ENCODE peak calls at places on chromosomes 5 and 9, in four cellular contexts. S is K562, I is HepG2, K is GM12878. A is an unnamed sample.

GRCh38 chr5:129474544-129474943 is 14.4 kb downstream of the ADAMTS19 start:
- DNase-seq in S (no peak), I (no peak), K (no peak), A (no peak)

GRCh38 chr5:9474241-9475002 is 71.5 kb downstream of the SEMA5A start:
- DNase-seq in S (no peak), I (no peak), K (no peak), A (no peak)

GRCh38 chr5:72815580-72816296 is 723 bp upstream of the TNPO1 start:
- DNase-seq in S (no peak), I (no peak), K (no peak), A (no peak)

GRCh38 chr5:66171349-66172344 is 27.5 kb downstream of the SREK1 start:
- DNase-seq in S (peak; percentile 44), I (peak; percentile 32), K (no peak), A (no peak)

GRCh38 chr5:78604693-78605092 is 43.9 kb downstream of the LHFPL2 start:
- DNase-seq in S (no peak), I (peak; percentile 76), K (no peak), A (no peak)

GRCh38 chr5:114458726-114459125 is 96.9 kb downstream of the KCNN2 start:
- DNase-seq in S (no peak), I (no peak), K (no peak), A (no peak)

GRCh38 chr5:132459031-132459982 is 31.3 kb downstream of the IRF1 start:
- DNase-seq in S (peak; percentile 42), I (no peak), K (no peak), A (no peak)

GRCh38 chr9:76744336-76744735 is 19.9 kb upstream of the PCA3 start:
- DNase-seq in S (no peak), I (no peak), K (no peak), A (no peak)

GRCh38 chr9:121376214-121376830 is 6.3 kb upstream of the STOM start:
- DNase-seq in S (no peak), I (no peak), K (no peak), A (no peak)

GRCh38 chr5:176389114-176389768 is 690 bp downstream of the HIGD2A start:
- DNase-seq in S (peak; percentile 90), I (no peak), K (no peak), A (no peak)

GRCh38 chr5:80170117-80170535 is 85.7 kb downstream of the SERINC5 start:
- DNase-seq in S (no peak), I (no peak), K (no peak), A (no peak)

GRCh38 chr9:125233678-125234077 is 7.5 kb downstream of the HSPA5 start:
- DNase-seq in S (no peak), I (no peak), K (no peak), A (no peak)

GRCh38 chr9:113614843-113615648 is 151.5 kb downstream of the RGS3 start:
- DNase-seq in S (no peak), I (no peak), K (no peak), A (no peak)

GRCh38 chr9:38066167-38066906 is 2.7 kb downstream of the SHB start:
- DNase-seq in S (no peak), I (no peak), K (no peak), A (no peak)

GRCh38 chr5:132747064-132747692 is at the start of gene CCNI2:
- DNase-seq in S (no peak), I (no peak), K (no peak), A (peak; percentile 52)

GRCh38 chr5:145204741-145205140 is 630.4 kb downstream of the PRELID2 start:
- DNase-seq in S (no peak), I (no peak), K (no peak), A (no peak)

GRCh38 chr9:130295945-130296782 is 30.6 kb downstream of the HMCN2 start:
- DNase-seq in S (no peak), I (no peak), K (no peak), A (no peak)

GRCh38 chr9:130296783-130297055 is 31.2 kb downstream of the HMCN2 start:
- DNase-seq in S (no peak), I (no peak), K (no peak), A (no peak)

GRCh38 chr9:130295431-130295830 is 29.9 kb downstream of the HMCN2 start:
- DNase-seq in S (no peak), I (no peak), K (no peak), A (no peak)

GRCh38 chr9:130292104-130292503 is 26.5 kb downstream of the HMCN2 start:
- DNase-seq in S (no peak), I (no peak), K (no peak), A (no peak)

DNA sequence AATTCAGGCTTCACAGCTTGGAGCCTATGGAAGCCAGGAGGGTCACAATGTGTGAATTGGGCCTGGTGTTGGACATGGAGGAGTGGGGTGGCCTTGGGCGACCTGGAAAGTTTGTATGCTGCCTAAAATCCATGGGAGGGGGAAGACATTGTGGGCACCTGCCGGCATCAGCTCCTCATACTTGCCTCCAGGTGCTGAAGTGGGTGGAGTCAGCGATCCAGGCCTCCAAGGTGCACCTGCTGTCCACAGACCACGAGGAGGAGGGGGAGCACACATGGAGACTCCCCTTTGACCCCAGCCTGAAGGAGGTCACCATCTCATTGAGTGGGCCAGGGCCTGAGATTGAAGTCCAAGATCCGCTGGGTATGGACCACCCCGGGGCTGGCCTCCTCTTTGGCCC is 29.1 kb downstream of the HMCN2 start:
- DNase-seq in S (no peak), I (no peak), K (no peak), A (no peak)
- TF ChIP-seq CBFB in S (no peak), I (no peak), K (no peak), A (no peak)

GRCh38 chr5:93600409-93601052 is 17.5 kb downstream of the NR2F1 start:
- DNase-seq in S (no peak), I (no peak), K (no peak), A (no peak)

GRCh38 chr5:93598997-93599371 is 16.0 kb downstream of the NR2F1 start:
- DNase-seq in S (no peak), I (no peak), K (no peak), A (no peak)

GRCh38 chr5:93598141-93598996 is 15.3 kb downstream of the NR2F1 start:
- DNase-seq in S (no peak), I (no peak), K (no peak), A (no peak)

GRCh38 chr5:93601053-93601429 is 18.0 kb downstream of the NR2F1 start:
- DNase-seq in S (no peak), I (no peak), K (no peak), A (no peak)

DNA sequence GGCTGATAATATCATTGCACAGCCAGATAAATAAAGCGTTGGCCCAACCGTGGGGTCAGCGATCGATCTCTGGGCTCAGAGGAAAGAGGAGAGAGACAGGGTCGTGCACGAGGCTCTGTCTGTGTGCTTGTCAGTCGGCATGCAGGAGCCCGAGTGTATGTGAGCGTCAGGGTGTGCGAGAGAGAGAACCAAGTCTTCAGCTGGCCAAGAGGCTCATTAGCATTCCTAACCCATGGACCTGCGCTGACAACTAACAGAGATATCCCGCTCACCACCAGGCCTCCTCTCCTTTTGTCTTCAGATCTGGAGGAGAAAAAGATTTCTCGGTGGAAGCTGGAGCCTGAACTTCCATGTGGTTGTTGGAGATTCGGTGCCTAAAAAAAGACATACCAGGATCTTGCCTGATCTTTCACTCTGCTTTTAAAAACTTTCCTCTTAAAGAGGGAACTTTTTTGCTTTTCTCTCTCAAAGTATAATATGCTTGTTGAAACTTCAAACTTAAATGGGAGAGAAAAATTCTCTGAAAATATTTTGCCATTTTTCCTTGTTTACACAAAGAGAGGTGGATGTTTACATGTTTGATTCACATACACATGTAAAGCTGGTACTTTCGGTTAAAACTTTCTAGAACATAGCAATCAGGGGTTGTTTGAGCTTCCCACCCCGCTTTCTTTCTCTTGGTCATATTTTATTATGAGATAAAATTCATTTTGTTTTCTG is 16.6 kb downstream of the NR2F1 start:
- DNase-seq in S (no peak), I (no peak), K (no peak), A (peak; percentile 38)
- TF ChIP-seq CTCF in S (no peak), I (no peak), K (no peak), A (no peak)

DNA sequence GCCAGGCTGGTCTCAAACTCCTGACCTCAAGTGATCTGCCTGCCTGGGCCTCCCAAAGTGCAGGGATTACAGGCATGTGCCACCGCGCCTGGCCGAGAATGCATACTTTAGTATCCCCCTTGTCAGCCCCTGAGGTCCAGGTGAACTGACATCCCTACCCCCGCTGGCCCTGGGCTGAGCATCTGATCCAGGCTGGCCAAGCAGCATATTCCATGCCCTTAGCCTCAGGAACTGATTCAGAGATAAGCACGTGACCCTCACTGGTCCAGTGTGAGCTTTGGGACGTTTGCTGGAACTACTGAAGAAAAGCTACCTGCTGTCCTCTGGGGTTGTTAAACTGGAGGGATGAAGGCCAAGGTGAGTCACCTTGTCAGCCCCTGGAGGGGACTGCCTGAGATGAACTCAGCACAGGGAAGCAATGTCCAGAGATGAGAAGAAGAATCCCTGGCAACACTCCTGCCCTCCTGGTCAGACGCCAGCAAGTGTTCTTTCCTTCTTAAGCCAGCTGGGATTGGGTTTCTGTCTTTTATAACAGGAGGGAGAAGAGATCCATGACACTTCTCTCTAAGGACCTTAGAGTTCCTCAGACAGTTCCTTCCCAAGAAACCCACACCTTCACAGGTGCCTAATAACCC is 59.1 kb upstream of the FBXW11 start:
- DNase-seq in S (no peak), I (no peak), K (no peak), A (no peak)
- TF ChIP-seq ETV6 in S (no peak), I (no peak), K (no peak), A (no peak)

GRCh38 chr5:74631088-74631960 is 9.2 kb downstream of the ENC1 start:
- DNase-seq in S (no peak), I (no peak), K (peak; percentile 97), A (no peak)
- TF ChIP-seq CBFB in S (no peak), I (no peak), K (no peak), A (no peak)

GRCh38 chr5:167770461-167770860 is 521.0 kb upstream of the WWC1 start:
- DNase-seq in S (no peak), I (no peak), K (no peak), A (no peak)
- TF ChIP-seq CTCF in S (no peak), I (no peak), K (no peak), A (no peak)

DNA sequence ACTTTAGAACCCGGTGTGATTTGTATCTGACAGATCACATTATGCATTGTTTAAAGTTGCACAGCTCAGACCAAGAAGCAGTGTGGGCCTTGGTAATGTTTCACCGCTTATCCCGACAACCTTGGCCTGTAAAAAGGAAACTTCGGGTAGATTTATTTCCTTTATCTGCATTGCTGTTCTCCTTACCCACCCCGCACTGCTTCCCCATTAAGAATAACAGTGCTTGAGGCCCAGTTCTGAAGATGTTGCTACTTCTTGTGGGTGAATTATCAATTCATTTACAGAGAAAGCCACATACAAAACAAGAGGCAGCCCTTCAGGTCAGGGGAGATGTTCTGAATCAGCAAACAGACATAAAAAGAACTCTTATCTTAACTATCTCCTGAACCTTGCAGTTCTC is 8.4 kb downstream of the SMARCA2 start:
- DNase-seq in S (no peak), I (no peak), K (no peak), A (no peak)
- TF ChIP-seq ETV6 in S (no peak), I (no peak), K (no peak), A (no peak)

DNA sequence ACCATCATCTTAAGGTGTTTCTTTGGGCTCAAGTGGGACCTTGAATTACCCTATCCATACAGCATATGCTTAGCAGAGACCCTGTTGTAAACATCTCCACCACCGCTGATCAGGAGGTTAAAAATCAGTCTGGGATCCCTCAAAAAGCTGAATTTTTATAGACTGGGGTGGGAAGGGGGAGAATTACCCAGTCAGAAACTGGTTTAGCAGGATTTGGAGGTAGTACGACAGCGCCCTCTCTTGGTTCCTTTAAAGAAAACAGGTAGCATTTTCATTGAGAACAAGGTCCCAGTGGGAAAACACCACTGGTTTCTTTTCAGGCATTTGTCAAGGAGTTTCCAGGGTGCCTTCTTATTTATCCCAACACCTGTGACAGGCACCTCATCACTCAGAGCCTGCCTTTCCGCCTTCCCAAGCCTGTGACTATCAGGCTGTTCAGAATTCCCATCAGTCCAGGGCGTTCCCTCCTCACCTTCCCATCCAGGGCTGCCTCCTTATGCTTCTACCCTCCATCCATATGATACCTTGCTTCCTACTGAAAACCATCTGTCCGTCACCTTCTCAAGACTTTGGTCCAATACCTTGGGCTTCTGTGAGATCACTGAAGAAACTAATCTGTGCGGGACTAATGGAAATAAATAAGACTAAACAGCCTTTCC is 203.8 kb upstream of the RAI14 start:
- DNase-seq in S (no peak), I (no peak), K (no peak), A (no peak)
- TF ChIP-seq CBFB in S (no peak), I (no peak), K (no peak), A (no peak)